ENCODE peak calls at places on chromosomes 2 and 18, in nine cellular contexts. One of them, this sample, is unnamed.

GRCh38 chr2:219537657-219538487 is 5.7 kb downstream of the CHPF start:
- DNase-seq in neural crest cell: no peak
- DNase-seq in tibial artery: no peak
- DNase-seq in AG04449: no peak
- DNase-seq in AG04450: no peak
- DNase-seq in choroid plexus epithelial cell: peak
- DNase-seq in fibroblast of pulmonary artery: no peak
- DNase-seq in left ventricle myocardium inferior: no peak
- DNase-seq in fibroblast of the aortic adventitia: no peak
- DNase-seq in this sample: no peak

GRCh38 chr2:170504820-170505145 is 210.4 kb upstream of the SP5 start:
- DNase-seq in neural crest cell: no peak
- DNase-seq in tibial artery: no peak
- DNase-seq in AG04449: no peak
- DNase-seq in AG04450: no peak
- DNase-seq in choroid plexus epithelial cell: no peak
- DNase-seq in fibroblast of pulmonary artery: no peak
- DNase-seq in left ventricle myocardium inferior: no peak
- DNase-seq in fibroblast of the aortic adventitia: no peak
- DNase-seq in this sample: no peak

GRCh38 chr2:203280428-203281064 is 41.7 kb downstream of the CYP20A1 start:
- DNase-seq in neural crest cell: no peak
- DNase-seq in tibial artery: no peak
- DNase-seq in AG04449: peak
- DNase-seq in AG04450: no peak
- DNase-seq in choroid plexus epithelial cell: peak
- DNase-seq in fibroblast of pulmonary artery: peak
- DNase-seq in left ventricle myocardium inferior: no peak
- DNase-seq in fibroblast of the aortic adventitia: peak
- DNase-seq in this sample: no peak

GRCh38 chr18:5993938-5994337 is 98.6 kb upstream of the TMEM200C start:
- DNase-seq in neural crest cell: no peak
- DNase-seq in tibial artery: no peak
- DNase-seq in AG04449: no peak
- DNase-seq in AG04450: no peak
- DNase-seq in choroid plexus epithelial cell: no peak
- DNase-seq in fibroblast of pulmonary artery: no peak
- DNase-seq in left ventricle myocardium inferior: no peak
- DNase-seq in fibroblast of the aortic adventitia: no peak
- DNase-seq in this sample: no peak

GRCh38 chr2:190627881-190628412 is 20.9 kb upstream of the NAB1 start:
- DNase-seq in neural crest cell: no peak
- DNase-seq in tibial artery: peak
- DNase-seq in AG04449: no peak
- DNase-seq in AG04450: no peak
- DNase-seq in choroid plexus epithelial cell: no peak
- DNase-seq in fibroblast of pulmonary artery: peak
- DNase-seq in left ventricle myocardium inferior: peak
- DNase-seq in fibroblast of the aortic adventitia: no peak
- DNase-seq in this sample: no peak

GRCh38 chr2:56132138-56132537 is 51.7 kb upstream of the CCDC85A start:
- DNase-seq in neural crest cell: no peak
- DNase-seq in tibial artery: no peak
- DNase-seq in AG04449: peak
- DNase-seq in AG04450: peak
- DNase-seq in choroid plexus epithelial cell: peak
- DNase-seq in fibroblast of pulmonary artery: peak
- DNase-seq in left ventricle myocardium inferior: no peak
- DNase-seq in fibroblast of the aortic adventitia: peak
- DNase-seq in this sample: no peak

GRCh38 chr2:224286923-224287322 is 115.0 kb downstream of the FAM124B start:
- DNase-seq in neural crest cell: no peak
- DNase-seq in tibial artery: no peak
- DNase-seq in AG04449: no peak
- DNase-seq in AG04450: no peak
- DNase-seq in choroid plexus epithelial cell: no peak
- DNase-seq in fibroblast of pulmonary artery: no peak
- DNase-seq in left ventricle myocardium inferior: no peak
- DNase-seq in fibroblast of the aortic adventitia: no peak
- DNase-seq in this sample: no peak

GRCh38 chr2:195479407-195479806 is 177.6 kb upstream of the SLC39A10 start:
- DNase-seq in neural crest cell: no peak
- DNase-seq in tibial artery: no peak
- DNase-seq in AG04449: no peak
- DNase-seq in AG04450: no peak
- DNase-seq in choroid plexus epithelial cell: no peak
- DNase-seq in fibroblast of pulmonary artery: no peak
- DNase-seq in left ventricle myocardium inferior: no peak
- DNase-seq in fibroblast of the aortic adventitia: no peak
- DNase-seq in this sample: no peak

GRCh38 chr18:21398121-21398520 is 156.1 kb downstream of the GREB1L start:
- DNase-seq in neural crest cell: no peak
- DNase-seq in tibial artery: no peak
- DNase-seq in AG04449: no peak
- DNase-seq in AG04450: no peak
- DNase-seq in choroid plexus epithelial cell: no peak
- DNase-seq in fibroblast of pulmonary artery: no peak
- DNase-seq in left ventricle myocardium inferior: no peak
- DNase-seq in fibroblast of the aortic adventitia: no peak
- DNase-seq in this sample: no peak

GRCh38 chr18:1483386-1483785 is 578.7 kb downstream of the ADCYAP1 start:
- DNase-seq in neural crest cell: no peak
- DNase-seq in tibial artery: no peak
- DNase-seq in AG04449: no peak
- DNase-seq in AG04450: no peak
- DNase-seq in choroid plexus epithelial cell: no peak
- DNase-seq in fibroblast of pulmonary artery: peak
- DNase-seq in left ventricle myocardium inferior: no peak
- DNase-seq in fibroblast of the aortic adventitia: peak
- DNase-seq in this sample: no peak

GRCh38 chr2:43762286-43762685 is 11.6 kb upstream of the DYNC2LI1 start:
- DNase-seq in neural crest cell: no peak
- DNase-seq in tibial artery: no peak
- DNase-seq in AG04449: no peak
- DNase-seq in AG04450: no peak
- DNase-seq in choroid plexus epithelial cell: peak
- DNase-seq in fibroblast of pulmonary artery: no peak
- DNase-seq in left ventricle myocardium inferior: no peak
- DNase-seq in fibroblast of the aortic adventitia: peak
- DNase-seq in this sample: no peak

GRCh38 chr2:69061518-69061917 is 48.5 kb downstream of the ANTXR1 start:
- DNase-seq in neural crest cell: no peak
- DNase-seq in tibial artery: no peak
- DNase-seq in AG04449: no peak
- DNase-seq in AG04450: no peak
- DNase-seq in choroid plexus epithelial cell: peak
- DNase-seq in fibroblast of pulmonary artery: no peak
- DNase-seq in left ventricle myocardium inferior: no peak
- DNase-seq in fibroblast of the aortic adventitia: peak
- DNase-seq in this sample: no peak
- TF ChIP-seq CTCF in neural crest cell: no peak
- TF ChIP-seq CTCF in tibial artery: no peak
- TF ChIP-seq CTCF in AG04449: no peak
- TF ChIP-seq CTCF in AG04450: peak
- TF ChIP-seq CTCF in choroid plexus epithelial cell: no peak
- TF ChIP-seq CTCF in fibroblast of pulmonary artery: no peak
- TF ChIP-seq CTCF in left ventricle myocardium inferior: peak
- TF ChIP-seq CTCF in fibroblast of the aortic adventitia: peak
- TF ChIP-seq CTCF in this sample: no peak

DNA sequence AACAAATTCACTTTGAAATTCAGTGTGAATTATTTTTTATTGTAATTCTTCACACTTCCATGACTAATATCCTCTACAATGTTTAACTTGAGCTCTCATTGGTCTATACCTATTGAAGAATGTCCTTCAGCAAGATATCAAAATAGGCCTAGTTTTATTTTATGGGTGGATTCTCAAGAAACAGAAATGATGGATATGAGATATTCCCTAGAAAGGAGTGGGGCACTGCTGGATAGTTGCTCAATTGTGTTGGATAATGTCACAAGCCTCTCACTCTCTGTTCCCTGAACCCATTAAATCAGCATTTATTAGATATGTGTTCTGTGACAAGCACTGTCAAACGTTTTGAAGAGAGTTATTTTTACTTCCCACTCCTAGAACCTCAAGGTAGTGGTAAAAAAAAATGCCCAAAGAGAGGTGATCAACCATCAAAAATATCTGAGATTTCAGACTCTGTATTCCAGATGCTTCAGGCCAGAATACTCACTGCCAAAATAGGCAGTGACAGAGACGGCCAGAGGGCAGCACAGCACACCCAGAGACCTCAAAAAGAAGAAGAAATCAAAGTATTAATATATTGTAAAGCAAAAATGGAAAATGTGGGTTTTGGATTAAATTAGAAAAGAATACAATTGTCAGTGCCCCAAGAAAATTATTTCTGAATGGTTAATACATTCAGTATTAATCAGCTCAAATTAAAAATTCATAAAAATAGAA is 87.6 kb downstream of the TRIB2 start:
- DNase-seq in neural crest cell: no peak
- DNase-seq in tibial artery: no peak
- DNase-seq in AG04449: no peak
- DNase-seq in AG04450: no peak
- DNase-seq in choroid plexus epithelial cell: no peak
- DNase-seq in fibroblast of pulmonary artery: no peak
- DNase-seq in left ventricle myocardium inferior: no peak
- DNase-seq in fibroblast of the aortic adventitia: no peak
- DNase-seq in this sample: no peak
- TF ChIP-seq CTCF in neural crest cell: no peak
- TF ChIP-seq CTCF in tibial artery: no peak
- TF ChIP-seq CTCF in AG04449: no peak
- TF ChIP-seq CTCF in AG04450: no peak
- TF ChIP-seq CTCF in choroid plexus epithelial cell: peak
- TF ChIP-seq CTCF in fibroblast of pulmonary artery: no peak
- TF ChIP-seq CTCF in left ventricle myocardium inferior: peak
- TF ChIP-seq CTCF in fibroblast of the aortic adventitia: peak
- TF ChIP-seq CTCF in this sample: no peak

DNA sequence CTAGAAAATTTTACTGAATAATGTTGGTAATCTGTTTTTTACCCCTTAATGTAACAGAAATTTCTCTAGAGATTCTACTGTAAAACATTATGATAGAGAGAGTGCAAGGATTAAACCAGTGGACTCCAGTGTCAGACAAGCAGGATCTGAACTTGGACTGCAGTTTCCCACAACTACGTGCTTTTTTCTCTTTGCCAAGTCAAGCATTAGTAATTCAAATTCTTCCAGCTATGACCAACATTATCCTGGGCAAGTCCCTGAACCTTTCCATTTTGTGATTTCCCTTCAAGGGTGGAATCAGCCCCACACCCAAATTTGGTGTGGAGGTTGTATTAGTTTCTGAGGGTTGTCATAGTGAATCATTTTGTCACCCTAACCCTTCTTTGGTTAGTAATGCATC is 482.0 kb downstream of the ZNF516 start:
- DNase-seq in neural crest cell: no peak
- DNase-seq in tibial artery: no peak
- DNase-seq in AG04449: no peak
- DNase-seq in AG04450: no peak
- DNase-seq in choroid plexus epithelial cell: no peak
- DNase-seq in fibroblast of pulmonary artery: no peak
- DNase-seq in left ventricle myocardium inferior: no peak
- DNase-seq in fibroblast of the aortic adventitia: no peak
- DNase-seq in this sample: no peak
- TF ChIP-seq CTCF in neural crest cell: no peak
- TF ChIP-seq CTCF in tibial artery: no peak
- TF ChIP-seq CTCF in AG04449: no peak
- TF ChIP-seq CTCF in AG04450: no peak
- TF ChIP-seq CTCF in choroid plexus epithelial cell: no peak
- TF ChIP-seq CTCF in fibroblast of pulmonary artery: no peak
- TF ChIP-seq CTCF in left ventricle myocardium inferior: no peak
- TF ChIP-seq CTCF in fibroblast of the aortic adventitia: no peak
- TF ChIP-seq CTCF in this sample: no peak

DNA sequence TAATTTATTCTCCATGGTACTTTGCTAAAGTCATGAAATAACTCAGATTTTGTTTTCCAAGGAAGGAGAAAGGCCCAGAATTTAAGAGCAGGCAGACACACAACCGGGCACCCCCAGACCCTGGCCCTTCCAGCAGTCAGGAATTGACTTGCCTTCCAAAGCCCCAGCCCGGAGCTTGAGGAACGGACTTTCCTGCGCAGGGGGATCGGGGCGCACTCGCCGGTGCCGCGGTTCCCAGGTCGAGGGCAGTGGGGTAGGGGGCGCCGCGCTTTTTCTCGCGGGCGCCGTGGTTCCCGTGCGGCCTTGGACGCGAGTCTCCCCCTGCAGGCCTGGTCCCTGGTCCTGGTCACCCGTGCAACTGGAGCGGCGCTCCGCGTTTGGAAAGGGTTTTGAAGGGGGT is 1.2 kb downstream of the ZNF236 start:
- DNase-seq in neural crest cell: peak
- DNase-seq in tibial artery: no peak
- DNase-seq in AG04449: no peak
- DNase-seq in AG04450: no peak
- DNase-seq in choroid plexus epithelial cell: no peak
- DNase-seq in fibroblast of pulmonary artery: no peak
- DNase-seq in left ventricle myocardium inferior: peak
- DNase-seq in fibroblast of the aortic adventitia: no peak
- DNase-seq in this sample: no peak
- TF ChIP-seq CTCF in neural crest cell: peak
- TF ChIP-seq CTCF in tibial artery: no peak
- TF ChIP-seq CTCF in AG04449: peak
- TF ChIP-seq CTCF in AG04450: peak
- TF ChIP-seq CTCF in choroid plexus epithelial cell: peak
- TF ChIP-seq CTCF in fibroblast of pulmonary artery: peak
- TF ChIP-seq CTCF in left ventricle myocardium inferior: no peak
- TF ChIP-seq CTCF in fibroblast of the aortic adventitia: peak
- TF ChIP-seq CTCF in this sample: peak

GRCh38 chr2:100675373-100675772 is 112.6 kb downstream of the PDCL3 start:
- DNase-seq in neural crest cell: no peak
- DNase-seq in tibial artery: no peak
- DNase-seq in AG04449: no peak
- DNase-seq in AG04450: no peak
- DNase-seq in choroid plexus epithelial cell: no peak
- DNase-seq in fibroblast of pulmonary artery: no peak
- DNase-seq in left ventricle myocardium inferior: no peak
- DNase-seq in fibroblast of the aortic adventitia: no peak
- DNase-seq in this sample: no peak
- TF ChIP-seq CTCF in neural crest cell: no peak
- TF ChIP-seq CTCF in tibial artery: no peak
- TF ChIP-seq CTCF in AG04449: no peak
- TF ChIP-seq CTCF in AG04450: no peak
- TF ChIP-seq CTCF in choroid plexus epithelial cell: no peak
- TF ChIP-seq CTCF in fibroblast of pulmonary artery: no peak
- TF ChIP-seq CTCF in left ventricle myocardium inferior: no peak
- TF ChIP-seq CTCF in fibroblast of the aortic adventitia: no peak
- TF ChIP-seq CTCF in this sample: no peak

DNA sequence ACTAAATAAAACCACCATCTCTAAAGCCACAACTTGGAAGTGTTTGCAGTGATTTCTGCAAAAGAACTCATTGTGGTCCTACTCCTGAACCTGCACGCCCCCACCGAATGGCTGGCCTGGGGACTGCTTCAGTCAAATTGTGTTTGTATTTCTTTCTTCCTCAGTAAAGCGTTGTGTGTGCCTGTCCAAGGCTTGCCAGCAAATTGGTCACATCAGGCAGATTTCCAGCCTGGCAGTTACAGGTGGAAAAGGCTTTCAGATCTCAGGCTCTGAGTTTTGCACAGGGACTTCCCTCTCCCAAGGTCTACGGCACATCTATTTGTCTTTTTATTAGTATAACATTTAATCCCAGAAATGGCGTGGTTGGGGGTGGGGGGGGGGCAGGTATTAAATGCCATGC is 54.0 kb upstream of the NOSTRIN start:
- DNase-seq in neural crest cell: no peak
- DNase-seq in tibial artery: no peak
- DNase-seq in AG04449: no peak
- DNase-seq in AG04450: no peak
- DNase-seq in choroid plexus epithelial cell: no peak
- DNase-seq in fibroblast of pulmonary artery: no peak
- DNase-seq in left ventricle myocardium inferior: no peak
- DNase-seq in fibroblast of the aortic adventitia: no peak
- DNase-seq in this sample: no peak
- TF ChIP-seq CTCF in neural crest cell: no peak
- TF ChIP-seq CTCF in tibial artery: no peak
- TF ChIP-seq CTCF in AG04449: no peak
- TF ChIP-seq CTCF in AG04450: no peak
- TF ChIP-seq CTCF in choroid plexus epithelial cell: no peak
- TF ChIP-seq CTCF in fibroblast of pulmonary artery: no peak
- TF ChIP-seq CTCF in left ventricle myocardium inferior: no peak
- TF ChIP-seq CTCF in fibroblast of the aortic adventitia: no peak
- TF ChIP-seq CTCF in this sample: no peak